ENCODE peak calls at places on chromosomes 7 and 10, in seven cellular contexts. One of them, this sample, is unnamed.

GRCh38 chr10:73480158-73480557 is 15.7 kb downstream of the PPP3CB start:
- DNase-seq in T-helper 9 cell: no peak
- DNase-seq in CD4-positive, alpha-beta memory T cell: no peak
- DNase-seq in omental fat pad: no peak
- DNase-seq in Jurkat, Clone E6-1: no peak
- DNase-seq in stimulated activated CD8-positive, alpha-beta memory T cell treated with anti-CD3 and anti-CD28 coated beads, Interleukin-15, amount 100 ng/mL, for 1 hour: no peak
- DNase-seq in activated T-cell treated with anti-CD3 and anti-CD28 coated beads, Interleukin-2, amount 50 U/mL, for 72 hours: no peak
- DNase-seq in this sample: no peak

GRCh38 chr7:5528071-5528814 is 104.6 kb upstream of the TNRC18 start:
- DNase-seq in stimulated activated CD8-positive, alpha-beta memory T cell treated with anti-CD3 and anti-CD28 coated beads, Interleukin-15, amount 100 ng/mL, for 1 hour: no peak
- DNase-seq in CD4-positive, alpha-beta memory T cell: peak
- DNase-seq in omental fat pad: no peak
- DNase-seq in T-helper 9 cell: peak
- DNase-seq in activated T-cell treated with anti-CD3 and anti-CD28 coated beads, Interleukin-2, amount 50 U/mL, for 72 hours: peak
- DNase-seq in Jurkat, Clone E6-1: no peak
- DNase-seq in this sample: peak

GRCh38 chr7:29564455-29565185 is 985 bp downstream of the PRR15 start:
- DNase-seq in CD4-positive, alpha-beta memory T cell: no peak
- DNase-seq in stimulated activated CD8-positive, alpha-beta memory T cell treated with anti-CD3 and anti-CD28 coated beads, Interleukin-15, amount 100 ng/mL, for 1 hour: no peak
- DNase-seq in T-helper 9 cell: no peak
- DNase-seq in Jurkat, Clone E6-1: no peak
- DNase-seq in omental fat pad: no peak
- DNase-seq in activated T-cell treated with anti-CD3 and anti-CD28 coated beads, Interleukin-2, amount 50 U/mL, for 72 hours: no peak
- DNase-seq in this sample: peak

GRCh38 chr7:81120803-81121202 is 202.0 kb upstream of the SEMA3C start:
- DNase-seq in T-helper 9 cell: no peak
- DNase-seq in stimulated activated CD8-positive, alpha-beta memory T cell treated with anti-CD3 and anti-CD28 coated beads, Interleukin-15, amount 100 ng/mL, for 1 hour: no peak
- DNase-seq in activated T-cell treated with anti-CD3 and anti-CD28 coated beads, Interleukin-2, amount 50 U/mL, for 72 hours: no peak
- DNase-seq in Jurkat, Clone E6-1: no peak
- DNase-seq in omental fat pad: no peak
- DNase-seq in CD4-positive, alpha-beta memory T cell: no peak
- DNase-seq in this sample: no peak

GRCh38 chr10:90862908-90863514 is 5.2 kb upstream of the HTR7 start:
- DNase-seq in activated T-cell treated with anti-CD3 and anti-CD28 coated beads, Interleukin-2, amount 50 U/mL, for 72 hours: no peak
- DNase-seq in T-helper 9 cell: no peak
- DNase-seq in CD4-positive, alpha-beta memory T cell: peak
- DNase-seq in omental fat pad: no peak
- DNase-seq in Jurkat, Clone E6-1: no peak
- DNase-seq in stimulated activated CD8-positive, alpha-beta memory T cell treated with anti-CD3 and anti-CD28 coated beads, Interleukin-15, amount 100 ng/mL, for 1 hour: no peak
- DNase-seq in this sample: no peak

GRCh38 chr10:77163670-77164348 is 473.8 kb downstream of the KCNMA1 start:
- DNase-seq in CD4-positive, alpha-beta memory T cell: no peak
- DNase-seq in omental fat pad: peak
- DNase-seq in activated T-cell treated with anti-CD3 and anti-CD28 coated beads, Interleukin-2, amount 50 U/mL, for 72 hours: no peak
- DNase-seq in Jurkat, Clone E6-1: no peak
- DNase-seq in stimulated activated CD8-positive, alpha-beta memory T cell treated with anti-CD3 and anti-CD28 coated beads, Interleukin-15, amount 100 ng/mL, for 1 hour: no peak
- DNase-seq in T-helper 9 cell: no peak
- DNase-seq in this sample: peak

GRCh38 chr10:29757551-29758297 is 123.0 kb upstream of the SVIL start:
- DNase-seq in Jurkat, Clone E6-1: no peak
- DNase-seq in omental fat pad: no peak
- DNase-seq in activated T-cell treated with anti-CD3 and anti-CD28 coated beads, Interleukin-2, amount 50 U/mL, for 72 hours: no peak
- DNase-seq in T-helper 9 cell: no peak
- DNase-seq in CD4-positive, alpha-beta memory T cell: no peak
- DNase-seq in stimulated activated CD8-positive, alpha-beta memory T cell treated with anti-CD3 and anti-CD28 coated beads, Interleukin-15, amount 100 ng/mL, for 1 hour: no peak
- DNase-seq in this sample: no peak

GRCh38 chr10:122279725-122280141 is 8.6 kb downstream of the BTBD16 start:
- DNase-seq in CD4-positive, alpha-beta memory T cell: no peak
- DNase-seq in omental fat pad: no peak
- DNase-seq in activated T-cell treated with anti-CD3 and anti-CD28 coated beads, Interleukin-2, amount 50 U/mL, for 72 hours: peak
- DNase-seq in stimulated activated CD8-positive, alpha-beta memory T cell treated with anti-CD3 and anti-CD28 coated beads, Interleukin-15, amount 100 ng/mL, for 1 hour: no peak
- DNase-seq in Jurkat, Clone E6-1: peak
- DNase-seq in T-helper 9 cell: no peak
- DNase-seq in this sample: peak

GRCh38 chr7:126657599-126658358 is 595.0 kb downstream of the GRM8 start:
- DNase-seq in CD4-positive, alpha-beta memory T cell: no peak
- DNase-seq in stimulated activated CD8-positive, alpha-beta memory T cell treated with anti-CD3 and anti-CD28 coated beads, Interleukin-15, amount 100 ng/mL, for 1 hour: no peak
- DNase-seq in T-helper 9 cell: no peak
- DNase-seq in activated T-cell treated with anti-CD3 and anti-CD28 coated beads, Interleukin-2, amount 50 U/mL, for 72 hours: no peak
- DNase-seq in Jurkat, Clone E6-1: peak
- DNase-seq in omental fat pad: no peak
- DNase-seq in this sample: no peak

GRCh38 chr7:56218510-56218909 is 102.3 kb upstream of the NUPR2 start:
- DNase-seq in Jurkat, Clone E6-1: no peak
- DNase-seq in omental fat pad: no peak
- DNase-seq in CD4-positive, alpha-beta memory T cell: no peak
- DNase-seq in T-helper 9 cell: no peak
- DNase-seq in stimulated activated CD8-positive, alpha-beta memory T cell treated with anti-CD3 and anti-CD28 coated beads, Interleukin-15, amount 100 ng/mL, for 1 hour: no peak
- DNase-seq in activated T-cell treated with anti-CD3 and anti-CD28 coated beads, Interleukin-2, amount 50 U/mL, for 72 hours: no peak
- DNase-seq in this sample: no peak

GRCh38 chr10:60735244-60735643 is 43.0 kb upstream of the CDK1 start:
- DNase-seq in stimulated activated CD8-positive, alpha-beta memory T cell treated with anti-CD3 and anti-CD28 coated beads, Interleukin-15, amount 100 ng/mL, for 1 hour: no peak
- DNase-seq in omental fat pad: no peak
- DNase-seq in CD4-positive, alpha-beta memory T cell: no peak
- DNase-seq in Jurkat, Clone E6-1: no peak
- DNase-seq in activated T-cell treated with anti-CD3 and anti-CD28 coated beads, Interleukin-2, amount 50 U/mL, for 72 hours: no peak
- DNase-seq in T-helper 9 cell: no peak
- DNase-seq in this sample: peak

GRCh38 chr7:38303866-38304265 is 30.4 kb upstream of the TARP start:
- DNase-seq in omental fat pad: no peak
- DNase-seq in T-helper 9 cell: no peak
- DNase-seq in CD4-positive, alpha-beta memory T cell: no peak
- DNase-seq in activated T-cell treated with anti-CD3 and anti-CD28 coated beads, Interleukin-2, amount 50 U/mL, for 72 hours: no peak
- DNase-seq in stimulated activated CD8-positive, alpha-beta memory T cell treated with anti-CD3 and anti-CD28 coated beads, Interleukin-15, amount 100 ng/mL, for 1 hour: no peak
- DNase-seq in Jurkat, Clone E6-1: no peak
- DNase-seq in this sample: no peak

GRCh38 chr10:52740913-52741675 is 31.5 kb downstream of the MBL2 start:
- DNase-seq in omental fat pad: peak
- DNase-seq in T-helper 9 cell: no peak
- DNase-seq in activated T-cell treated with anti-CD3 and anti-CD28 coated beads, Interleukin-2, amount 50 U/mL, for 72 hours: peak
- DNase-seq in CD4-positive, alpha-beta memory T cell: no peak
- DNase-seq in stimulated activated CD8-positive, alpha-beta memory T cell treated with anti-CD3 and anti-CD28 coated beads, Interleukin-15, amount 100 ng/mL, for 1 hour: no peak
- DNase-seq in Jurkat, Clone E6-1: peak
- DNase-seq in this sample: peak

This sample was measured in ELF-1.